ENCODE peak calls at places on chromosomes 3 and 15, in nine cellular contexts. O, Q, L, P, M, Y, K, A and I are unnamed samples.
A peak's percentile ranks its signal among the peaks of the same experiment; 100 is the strongest.

GRCh38 chr3:170978335-170978745 is 48.2 kb downstream of the SLC2A2 start:
- DNase-seq in O (no peak), Q (no peak), L (no peak), P (no peak), M (no peak), Y (no peak), K (no peak), A (no peak), I (peak; percentile 61)

GRCh38 chr3:110944782-110945181 is 126.8 kb upstream of the NECTIN3 start:
- DNase-seq in O (no peak), Q (no peak), L (no peak), P (no peak), M (no peak), Y (no peak), K (no peak), A (no peak), I (no peak)

GRCh38 chr3:155007729-155008128 is 72.4 kb upstream of the MME start:
- DNase-seq in O (no peak), Q (no peak), L (no peak), P (no peak), M (peak; percentile 20), Y (no peak), K (no peak), A (no peak), I (no peak)

GRCh38 chr15:49421991-49422390 is 1.1 kb upstream of the FGF7 start:
- DNase-seq in O (peak; percentile 35), Q (peak; percentile 26), L (peak; percentile 53), P (peak; percentile 74), M (peak; percentile 76), Y (peak; percentile 1), K (peak; percentile 78), A (peak; percentile 3), I (peak; percentile 41)

GRCh38 chr15:63551400-63551799 is 45.8 kb upstream of the FBXL22 start:
- DNase-seq in O (no peak), Q (no peak), L (no peak), P (no peak), M (peak; percentile 34), Y (no peak), K (no peak), A (no peak), I (peak; percentile 53)

GRCh38 chr3:112779558-112780480 is 66.8 kb downstream of the CD200R1L start:
- DNase-seq in O (no peak), Q (no peak), L (no peak), P (no peak), M (peak; percentile 30), Y (no peak), K (no peak), A (no peak), I (no peak)

GRCh38 chr15:79455361-79455760 is 23.2 kb downstream of the MINAR1 start:
- DNase-seq in O (no peak), Q (no peak), L (no peak), P (no peak), M (no peak), Y (no peak), K (no peak), A (no peak), I (peak; percentile 39)

GRCh38 chr15:70286110-70286806 is 188.5 kb upstream of the TLE3 start:
- DNase-seq in O (no peak), Q (peak; percentile 27), L (no peak), P (no peak), M (no peak), Y (no peak), K (no peak), A (no peak), I (no peak)

GRCh38 chr3:14549256-14549931 is 9.3 kb upstream of the GRIP2 start:
- DNase-seq in O (no peak), Q (no peak), L (peak; percentile 9), P (no peak), M (peak; percentile 15), Y (no peak), K (no peak), A (no peak), I (peak; percentile 17)

GRCh38 chr3:56590814-56591213 is 33.8 kb downstream of the CCDC66 start:
- DNase-seq in O (no peak), Q (no peak), L (no peak), P (no peak), M (no peak), Y (no peak), K (no peak), A (no peak), I (peak; percentile 2)

GRCh38 chr15:63698731-63699130 is 101.5 kb downstream of the FBXL22 start:
- DNase-seq in O (no peak), Q (no peak), L (no peak), P (no peak), M (no peak), Y (no peak), K (no peak), A (no peak), I (no peak)

GRCh38 chr3:187989458-187990153 is 164.4 kb upstream of the LPP start:
- DNase-seq in O (peak; percentile 2), Q (no peak), L (no peak), P (peak; percentile 42), M (peak; percentile 96), Y (no peak), K (no peak), A (no peak), I (no peak)